ENCODE peak calls at places on chromosome 5, in six cellular contexts. Y is stomach; A is esophagus squamous epithelium; I is psoas muscle; J is cardiac muscle cell; C is CD8-positive, alpha-beta memory T cell. W is an unnamed sample.

GRCh38 chr5:168359820-168360460 is 68.5 kb downstream of the WWC1 start:
- DNase-seq in I (no peak), A (no peak), C (no peak), Y (no peak), J (no peak), W (no peak)

GRCh38 chr5:139415221-139415861 is 11.5 kb upstream of the SPATA24 start:
- DNase-seq in Y (no peak), J (no peak), A (no peak), C (no peak), I (peak; percentile 21), W (no peak)

GRCh38 chr5:83095973-83096539 is 18.7 kb downstream of the XRCC4 start:
- DNase-seq in C (no peak), Y (no peak), J (no peak), A (no peak), I (no peak), W (no peak)

GRCh38 chr5:138974227-138975063 is 99.3 kb upstream of the LRRTM2 start:
- DNase-seq in Y (peak; percentile 80), J (peak; percentile 90), C (no peak), A (no peak), I (peak; percentile 48), W (no peak)

GRCh38 chr5:125559296-125559695 is 812.9 kb upstream of the ZNF608 start:
- DNase-seq in Y (no peak), A (no peak), C (no peak), I (no peak), J (peak; percentile 35), W (no peak)

GRCh38 chr5:180344393-180344999 is 8.6 kb downstream of the GFPT2 start:
- DNase-seq in A (no peak), Y (no peak), I (no peak), C (no peak), J (no peak), W (no peak)

GRCh38 chr5:172284275-172284971 is 859 bp upstream of the UBTD2 start:
- DNase-seq in J (no peak), Y (no peak), A (no peak), I (peak; percentile 31), C (no peak), W (no peak)

GRCh38 chr5:176762489-176762888 is 47.9 kb upstream of the UNC5A start:
- DNase-seq in A (no peak), I (no peak), J (no peak), Y (no peak), C (no peak), W (no peak)

GRCh38 chr5:96439477-96440184 is 6.6 kb upstream of the PCSK1 start:
- DNase-seq in J (no peak), A (no peak), Y (no peak), I (no peak), C (no peak), W (no peak)

GRCh38 chr5:83253731-83254130 is 176.4 kb downstream of the XRCC4 start:
- DNase-seq in C (no peak), I (no peak), A (no peak), J (no peak), Y (no peak), W (no peak)

DNA sequence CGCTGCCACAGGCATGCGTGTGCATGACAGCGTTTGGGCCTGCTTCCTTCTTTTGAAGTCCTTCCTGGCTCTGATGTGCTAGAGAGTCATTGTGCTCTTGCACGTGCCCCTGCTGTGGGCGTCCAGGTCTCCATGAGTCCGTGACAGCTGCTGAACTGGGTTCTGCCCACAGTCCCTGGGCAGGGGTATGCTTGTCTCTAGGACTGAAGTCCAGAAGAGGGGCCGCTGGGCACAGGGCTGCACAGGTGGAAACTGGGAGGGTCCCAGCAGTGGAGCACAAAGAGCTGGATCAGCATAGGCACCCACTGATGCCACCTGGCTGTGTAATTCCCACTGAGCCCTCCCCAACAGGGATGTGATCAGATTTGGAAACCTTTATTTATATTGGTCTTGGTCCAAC is 169.4 kb downstream of the IRX2 start:
- DNase-seq in A (no peak), C (no peak), J (no peak), Y (no peak), I (no peak), W (no peak)
- H3K9me3 ChIP-seq in A (no peaks in the 10 kb centered on the region), C (no peaks in the 10 kb centered on the region), J (no peaks in the 10 kb centered on the region), Y (no peaks in the 10 kb centered on the region), I (no peaks in the 10 kb centered on the region), W (no peaks in the 10 kb centered on the region)

DNA sequence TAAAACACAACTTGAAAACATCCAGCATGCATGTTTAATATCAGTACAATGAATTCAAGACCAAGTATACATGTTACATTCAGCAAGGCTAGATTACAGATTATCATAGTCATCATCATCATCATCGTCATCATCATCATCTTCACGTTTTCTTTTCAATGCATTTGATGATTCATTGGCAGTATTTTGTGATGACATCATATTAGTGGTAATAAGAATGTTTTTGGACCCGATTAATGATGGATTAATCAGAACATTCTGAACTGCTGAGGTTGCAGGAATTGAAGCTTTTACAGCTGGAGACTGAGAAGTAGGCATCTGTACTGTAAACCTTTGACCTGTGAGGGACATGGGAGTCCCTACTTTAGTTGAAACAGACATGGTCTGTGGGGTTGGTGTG is 4.5 kb downstream of the AK6 start:
- DNase-seq in A (no peak), I (no peak), J (no peak), Y (no peak), C (no peak), W (no peak)
- H3K9me3 ChIP-seq in A (no peaks in the 10 kb centered on the region), I (no peaks in the 10 kb centered on the region), J (no peaks in the 10 kb centered on the region), Y (no peaks in the 10 kb centered on the region), C (no peaks in the 10 kb centered on the region), W (no peaks in the 10 kb centered on the region)

GRCh38 chr5:141208478-141208877 is at the start of gene PCDHB12:
- DNase-seq in A (no peak), C (no peak), Y (no peak), I (no peak), J (peak; percentile 49), W (no peak)
- H3K9me3 ChIP-seq in A (peaks cover 16% of the 10 kb centered on the region), C (no peaks in the 10 kb centered on the region), Y (peaks cover 58% of the 10 kb centered on the region), I (peaks cover 3% of the 10 kb centered on the region), J (peaks cover 3% of the 10 kb centered on the region), W (no peaks in the 10 kb centered on the region)

DNA sequence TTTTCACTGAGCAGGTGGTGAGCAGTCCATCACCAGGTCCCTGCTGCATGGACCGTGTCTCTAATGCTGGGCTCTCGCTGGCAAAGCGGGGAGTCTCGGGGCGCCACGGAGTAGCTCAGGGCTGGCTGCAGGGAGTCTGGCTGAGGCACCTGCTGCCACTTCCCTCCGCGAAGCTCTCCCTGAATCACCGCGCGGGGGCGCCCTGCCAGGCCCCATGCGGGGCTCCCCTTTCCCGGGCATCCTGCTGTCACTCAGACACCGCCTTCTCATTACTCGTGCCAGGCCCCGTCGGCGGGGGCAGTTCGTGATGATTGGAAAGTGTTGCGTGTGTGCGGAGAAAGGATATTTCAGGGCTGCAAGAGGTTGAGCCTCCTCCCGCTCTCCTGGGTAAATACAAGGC is 335.8 kb downstream of the IRX2 start:
- DNase-seq in J (peak; percentile 42), C (no peak), A (no peak), I (no peak), Y (no peak), W (no peak)
- H3K9me3 ChIP-seq in J (no peaks in the 10 kb centered on the region), C (no peaks in the 10 kb centered on the region), A (no peaks in the 10 kb centered on the region), I (no peaks in the 10 kb centered on the region), Y (peaks cover 9% of the 10 kb centered on the region), W (no peaks in the 10 kb centered on the region)

GRCh38 chr5:153938131-153938842 is 100.4 kb downstream of the FAM114A2 start:
- DNase-seq in C (no peak), I (no peak), Y (no peak), A (no peak), J (no peak), W (no peak)
- H3K9me3 ChIP-seq in C (peaks cover 11% of the 10 kb centered on the region), I (peaks cover 14% of the 10 kb centered on the region), Y (peaks cover 71% of the 10 kb centered on the region), A (peaks cover 38% of the 10 kb centered on the region), J (no peaks in the 10 kb centered on the region), W (peaks cover 5% of the 10 kb centered on the region)

DNA sequence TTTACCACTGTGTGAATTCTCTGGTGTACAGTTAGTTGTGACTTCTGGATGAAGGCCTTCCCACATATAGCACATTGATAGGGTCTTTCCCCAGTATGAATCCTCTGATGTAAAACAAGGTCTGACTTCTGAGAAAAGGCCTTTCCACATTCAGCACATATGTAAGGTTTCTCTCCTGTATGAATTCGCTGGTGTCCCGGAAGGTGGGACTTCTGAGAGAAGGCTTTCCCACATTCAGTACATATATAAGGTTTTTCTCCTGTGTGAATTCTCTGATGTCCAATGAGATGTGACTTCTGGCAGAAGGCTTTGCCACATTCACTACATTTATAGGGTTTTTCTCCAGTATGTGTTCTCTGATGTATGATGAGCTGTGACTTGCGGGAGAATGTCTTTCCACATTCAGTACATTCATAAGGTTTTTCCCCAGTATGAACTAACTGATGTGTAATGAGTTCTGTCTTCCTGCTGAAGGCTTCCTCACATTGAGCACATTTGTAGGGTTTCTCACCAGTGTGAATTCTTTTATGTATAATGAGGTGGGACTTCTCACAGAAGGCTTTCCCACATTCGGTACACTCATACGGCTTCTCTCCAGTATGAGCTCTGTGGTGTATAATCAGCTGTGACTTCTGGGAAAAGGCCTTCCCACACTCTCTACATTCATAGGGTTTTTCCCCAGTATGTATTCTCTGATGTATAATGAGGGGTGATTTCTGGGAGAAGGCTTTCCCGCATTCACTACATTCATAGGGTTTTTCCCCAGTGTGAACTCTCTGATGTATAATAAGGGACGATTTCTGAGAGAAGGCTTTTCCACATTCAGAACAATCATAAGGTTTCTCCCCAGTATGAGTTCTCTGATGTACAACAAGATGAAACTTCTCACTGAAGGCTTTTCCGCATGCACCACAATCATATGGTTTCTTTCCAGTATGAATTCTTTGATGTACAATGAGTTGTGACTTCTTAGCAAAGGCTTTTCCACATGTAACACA is 9.1 kb downstream of the ZNF300 start:
- DNase-seq in A (no peak), C (no peak), J (no peak), I (no peak), Y (no peak), W (no peak)
- H3K9me3 ChIP-seq in A (peaks cover 94% of the 10 kb centered on the region), C (peaks cover 52% of the 10 kb centered on the region), J (peaks cover 3% of the 10 kb centered on the region), I (peaks cover 96% of the 10 kb centered on the region), Y (peaks cover 87% of the 10 kb centered on the region), W (peaks cover 16% of the 10 kb centered on the region)

DNA sequence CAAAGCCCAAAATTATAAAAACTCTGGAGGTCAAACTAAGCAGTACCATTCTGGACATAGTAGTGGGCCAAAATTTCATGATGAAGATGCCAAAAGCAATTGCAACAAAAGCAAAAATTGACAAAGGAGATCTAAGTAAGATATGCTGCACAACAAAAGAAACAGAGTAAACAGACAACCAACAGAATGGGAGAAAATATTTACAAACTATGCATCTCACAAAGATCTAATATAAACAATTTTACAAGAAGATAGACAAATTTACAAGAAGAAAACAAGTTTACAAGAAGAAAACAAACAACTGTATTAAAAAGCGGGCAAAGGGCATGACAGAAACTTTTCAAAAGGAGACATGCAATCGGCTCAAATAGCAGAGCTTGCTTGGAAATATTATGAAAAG is 396.9 kb downstream of the CDH9 start:
- DNase-seq in I (no peak), C (no peak), A (no peak), Y (no peak), J (no peak), W (no peak)
- H3K9me3 ChIP-seq in I (no peaks in the 10 kb centered on the region), C (peaks cover 7% of the 10 kb centered on the region), A (no peaks in the 10 kb centered on the region), Y (no peaks in the 10 kb centered on the region), J (no peaks in the 10 kb centered on the region), W (no peaks in the 10 kb centered on the region)

DNA sequence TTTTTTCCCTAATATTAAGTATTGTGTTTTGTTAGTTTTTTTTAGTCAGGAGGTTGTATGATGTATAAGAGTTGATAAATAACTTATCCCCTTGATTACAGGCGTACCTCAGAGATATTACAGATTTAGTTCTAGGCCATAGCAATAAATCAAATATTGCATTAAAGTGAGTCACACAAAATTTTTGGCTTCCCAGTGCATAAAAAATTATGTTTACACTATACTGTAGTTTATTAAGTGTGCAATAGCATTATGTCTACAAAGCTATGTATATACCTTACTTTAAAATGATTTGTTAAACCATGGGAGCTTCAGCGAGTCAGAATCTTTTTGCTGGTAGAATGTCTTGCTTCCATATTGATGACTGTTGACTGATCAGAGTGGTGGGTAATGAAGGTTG is 1180.6 kb upstream of the CDH18 start:
- DNase-seq in I (no peak), C (no peak), J (no peak), Y (no peak), A (no peak), W (no peak)
- H3K9me3 ChIP-seq in I (no peaks in the 10 kb centered on the region), C (no peaks in the 10 kb centered on the region), J (no peaks in the 10 kb centered on the region), Y (no peaks in the 10 kb centered on the region), A (no peaks in the 10 kb centered on the region), W (no peaks in the 10 kb centered on the region)